ENCODE peak calls at places on chromosomes 11 and 22, in five cellular contexts. W is RCC 7860, N is NCI-H69, G is K562, Y is smooth muscle cell of the brain vasculature. B is an unnamed sample.

GRCh38 chr11:118398797-118399564 is 2.4 kb upstream of the ATP5MG start:
- DNase-seq in W (no peak), N (no peak), G (no peak), Y (no peak), B (no peak)

GRCh38 chr22:24952837-24953293 is 349 bp downstream of the KIAA1671 start:
- DNase-seq in W (peak), N (peak), G (no peak), Y (no peak), B (peak)

GRCh38 chr11:119108857-119109221 is 1.7 kb downstream of the C2CD2L start:
- DNase-seq in W (no peak), N (no peak), G (no peak), Y (no peak), B (no peak)

GRCh38 chr11:15945726-15946125 is 410.6 kb downstream of the SOX6 start:
- DNase-seq in W (no peak), N (no peak), G (no peak), Y (no peak), B (no peak)

GRCh38 chr22:40487663-40488249 is 117.4 kb downstream of the SGSM3 start:
- DNase-seq in W (no peak), N (peak), G (peak), Y (no peak), B (no peak)

GRCh38 chr11:96207459-96208449 is 135.2 kb downstream of the MAML2 start:
- DNase-seq in W (no peak), N (peak), G (no peak), Y (no peak), B (peak)

GRCh38 chr22:31836010-31836409 is 82.2 kb downstream of the DEPDC5 start:
- DNase-seq in W (no peak), N (no peak), G (no peak), Y (no peak), B (no peak)

GRCh38 chr11:18696638-18697225 is 1.8 kb upstream of the TMEM86A start:
- DNase-seq in W (no peak), N (no peak), G (no peak), Y (no peak), B (peak)

GRCh38 chr11:66247295-66247694 is 21.1 kb upstream of the RAB1B start:
- DNase-seq in W (no peak), N (no peak), G (no peak), Y (no peak), B (peak)

GRCh38 chr11:20337526-20338154 is 25.9 kb upstream of the HTATIP2 start:
- DNase-seq in W (no peak), N (peak), G (peak), Y (no peak), B (peak)

GRCh38 chr22:37781434-37782059 is 26.2 kb upstream of the GCAT start:
- DNase-seq in W (no peak), N (no peak), G (no peak), Y (no peak), B (no peak)

GRCh38 chr11:117839936-117840813 is 15.6 kb upstream of the FXYD2 start:
- DNase-seq in W (no peak), N (no peak), G (no peak), Y (no peak), B (no peak)

GRCh38 chr22:44571566-44572413 is 73.8 kb upstream of the RTL6 start:
- DNase-seq in W (no peak), N (no peak), G (no peak), Y (no peak), B (no peak)

GRCh38 chr11:79439893-79440450 is 858 bp downstream of the TENM4 start:
- DNase-seq in W (no peak), N (peak), G (no peak), Y (no peak), B (no peak)

GRCh38 chr11:128208329-128209220 is 378.8 kb downstream of the ETS1 start:
- DNase-seq in W (peak), N (no peak), G (no peak), Y (peak), B (peak)

GRCh38 chr22:39408173-39408572 is 8.6 kb downstream of the TAB1 start:
- DNase-seq in W (no peak), N (no peak), G (no peak), Y (no peak), B (no peak)

GRCh38 chr22:36136988-36137387 is 23.6 kb downstream of the APOL3 start:
- DNase-seq in W (no peak), N (no peak), G (no peak), Y (no peak), B (no peak)

GRCh38 chr11:33690290-33691050 is 10.2 kb downstream of the C11orf91 start:
- DNase-seq in W (peak), N (peak), G (no peak), Y (peak), B (peak)

GRCh38 chr22:37095113-37095512 is 14.4 kb downstream of the TMPRSS6 start:
- DNase-seq in W (no peak), N (no peak), G (no peak), Y (no peak), B (no peak)

GRCh38 chr11:78140392-78141077 is 1.1 kb upstream of the ALG8 start:
- DNase-seq in W (no peak), N (no peak), G (peak), Y (no peak), B (no peak)

GRCh38 chr22:39383841-39384625 is 15.5 kb upstream of the TAB1 start:
- DNase-seq in W (no peak), N (no peak), G (no peak), Y (no peak), B (no peak)